ENCODE peak calls at places on chromosomes 2 and 18, in five cellular contexts. E is fibroblast of mammary gland, P is ovary, N is HFF-Myc, B is posterior cingulate gyrus. W is an unnamed sample.

GRCh38 chr2:205403244-205403845 is 279.0 kb upstream of the NRP2 start:
- DNase-seq in E (peak; percentile 82), P (no peak), N (no peak), B (no peak), W (no peak)

GRCh38 chr18:62766266-62766665 is 50.9 kb downstream of the PHLPP1 start:
- DNase-seq in E (no peak), P (no peak), N (no peak), B (no peak), W (no peak)

GRCh38 chr2:216436369-216436768 is 24.1 kb downstream of the SMARCAL1 start:
- DNase-seq in E (no peak), P (no peak), N (no peak), B (no peak), W (no peak)

GRCh38 chr2:206164261-206164862 is 4.7 kb downstream of the EEF1B2 start:
- DNase-seq in E (peak; percentile 51), P (no peak), N (peak; percentile 25), B (peak; percentile 18), W (peak; percentile 28)

GRCh38 chr2:174492963-174493431 is 6.2 kb upstream of the GPR155 start:
- DNase-seq in E (no peak), P (no peak), N (no peak), B (no peak), W (no peak)

GRCh38 chr2:197145471-197146056 is 165.0 kb downstream of the ANKRD44 start:
- DNase-seq in E (no peak), P (no peak), N (no peak), B (no peak), W (no peak)

GRCh38 chr2:234491897-234492296 is 5.0 kb downstream of the ARL4C start:
- DNase-seq in E (no peak), P (no peak), N (no peak), B (no peak), W (no peak)

GRCh38 chr18:37230762-37231161 is 334.8 kb downstream of the CELF4 start:
- DNase-seq in E (no peak), P (no peak), N (no peak), B (no peak), W (no peak)

GRCh38 chr2:72883356-72883962 is 3.7 kb upstream of the SPR start:
- DNase-seq in E (peak; percentile 38), P (no peak), N (no peak), B (no peak), W (no peak)

GRCh38 chr18:59047321-59047991 is 92.2 kb upstream of the SEC11C start:
- DNase-seq in E (no peak), P (no peak), N (no peak), B (no peak), W (no peak)

GRCh38 chr18:63267990-63268721 is 51.4 kb downstream of the BCL2 start:
- DNase-seq in E (peak; percentile 28), P (no peak), N (no peak), B (no peak), W (no peak)

GRCh38 chr2:7325186-7325585 is 408.0 kb downstream of the RNF144A start:
- DNase-seq in E (no peak), P (no peak), N (no peak), B (no peak), W (no peak)

GRCh38 chr2:120419073-120419472 is 73.1 kb downstream of the INHBB start:
- DNase-seq in E (no peak), P (peak; percentile 3), N (no peak), B (no peak), W (no peak)

GRCh38 chr2:25273985-25274550 is 67.7 kb downstream of the DNMT3A start:
- DNase-seq in E (no peak), P (no peak), N (no peak), B (no peak), W (no peak)

GRCh38 chr2:50658883-50659282 is 373.0 kb downstream of the NRXN1 start:
- DNase-seq in E (no peak), P (no peak), N (no peak), B (no peak), W (no peak)

GRCh38 chr2:29065479-29065847 is 8.9 kb downstream of the PCARE start:
- DNase-seq in E (no peak), P (no peak), N (no peak), B (peak; percentile 41), W (no peak)

GRCh38 chr2:143034292-143035074 is 94.7 kb upstream of the ARHGAP15 start:
- DNase-seq in E (peak; percentile 81), P (peak; percentile 17), N (peak; percentile 78), B (peak; percentile 18), W (peak; percentile 33)

GRCh38 chr2:127597046-127597983 is 48.6 kb upstream of the GPR17 start:
- DNase-seq in E (no peak), P (no peak), N (no peak), B (no peak), W (no peak)

GRCh38 chr18:5868218-5868904 is 27.0 kb downstream of the TMEM200C start:
- DNase-seq in E (peak; percentile 89), P (peak; percentile 59), N (peak; percentile 59), B (peak; percentile 70), W (peak; percentile 51)

GRCh38 chr2:1494257-1494656 is 81.0 kb downstream of the TPO start:
- DNase-seq in E (no peak), P (no peak), N (no peak), B (no peak), W (no peak)

GRCh38 chr2:241014764-241015163 is 16.3 kb downstream of the SNED1 start:
- DNase-seq in E (no peak), P (peak; percentile 5), N (no peak), B (no peak), W (no peak)

GRCh38 chr18:2910751-2911425 is 64.1 kb downstream of the EMILIN2 start:
- DNase-seq in E (no peak), P (no peak), N (no peak), B (no peak), W (no peak)

GRCh38 chr2:240672076-240672700 is 10.5 kb downstream of the AQP12B start:
- DNase-seq in E (no peak), P (no peak), N (no peak), B (no peak), W (no peak)

GRCh38 chr2:101188683-101189405 is 37.7 kb upstream of the TBC1D8 start:
- DNase-seq in E (peak; percentile 55), P (no peak), N (no peak), B (no peak), W (no peak)

GRCh38 chr2:226446406-226447001 is 353.1 kb downstream of the IRS1 start:
- DNase-seq in E (peak; percentile 78), P (no peak), N (no peak), B (no peak), W (no peak)

GRCh38 chr2:12738112-12738485 is 21.4 kb downstream of the TRIB2 start:
- DNase-seq in E (peak; percentile 81), P (no peak), N (no peak), B (no peak), W (no peak)

GRCh38 chr18:62537946-62538345 is 15.1 kb downstream of the ZCCHC2 start:
- DNase-seq in E (no peak), P (no peak), N (no peak), B (no peak), W (no peak)

GRCh38 chr2:29066271-29066860 is 8.0 kb downstream of the PCARE start:
- DNase-seq in E (peak; percentile 69), P (peak; percentile 49), N (no peak), B (no peak), W (no peak)

GRCh38 chr2:207133862-207134519 is 31.8 kb downstream of the KLF7 start:
- DNase-seq in E (peak; percentile 99), P (peak; percentile 83), N (peak; percentile 75), B (no peak), W (peak; percentile 88)

GRCh38 chr2:73285162-73285739 is 973 bp upstream of the FBXO41 start:
- DNase-seq in E (no peak), P (no peak), N (no peak), B (no peak), W (no peak)

GRCh38 chr2:70670626-70671025 is 97.4 kb downstream of the ADD2 start:
- DNase-seq in E (no peak), P (no peak), N (no peak), B (no peak), W (no peak)